ENCODE peak calls at places on chromosomes 6 and 20, in four cellular contexts. M, C, Q and H are unnamed samples.

GRCh38 chr6:12548526-12548925 is 168.0 kb upstream of the PHACTR1 start:
- DNase-seq in M (no peak), C (no peak), Q (peak; percentile 62), H (no peak)

GRCh38 chr6:78476561-78476960 is 390.8 kb upstream of the IRAK1BP1 start:
- DNase-seq in M (no peak), C (no peak), Q (no peak), H (no peak)

GRCh38 chr6:47680724-47681123 is 17.7 kb upstream of the ADGRF4 start:
- DNase-seq in M (no peak), C (no peak), Q (no peak), H (no peak)

GRCh38 chr20:59671661-59672471 is 67.5 kb downstream of the PHACTR3 start:
- DNase-seq in M (no peak), C (no peak), Q (no peak), H (no peak)

GRCh38 chr20:51767018-51767866 is 948 bp downstream of the ATP9A start:
- DNase-seq in M (peak; percentile 34), C (no peak), Q (peak; percentile 61), H (peak; percentile 24)

GRCh38 chr6:138222901-138223546 is 4.7 kb upstream of the PBOV1 start:
- DNase-seq in M (no peak), C (no peak), Q (no peak), H (no peak)

GRCh38 chr20:38635721-38636285 is 34.2 kb downstream of the ARHGAP40 start:
- DNase-seq in M (no peak), C (no peak), Q (peak; percentile 55), H (no peak)

GRCh38 chr6:87949194-87949593 is 98.4 kb upstream of the SPACA1 start:
- DNase-seq in M (no peak), C (no peak), Q (no peak), H (no peak)

GRCh38 chr20:62060631-62061541 is 4.8 kb downstream of the TAF4 start:
- DNase-seq in M (no peak), C (no peak), Q (no peak), H (no peak)

GRCh38 chr6:67792996-67793395 is 842.1 kb upstream of the ADGRB3 start:
- DNase-seq in M (no peak), C (no peak), Q (no peak), H (no peak)

GRCh38 chr20:62475819-62476073 is at the start of gene GATA5:
- DNase-seq in M (no peak), C (no peak), Q (no peak), H (no peak)

GRCh38 chr6:133083248-133083967 is 157.7 kb upstream of the EYA4 start:
- DNase-seq in M (no peak), C (no peak), Q (no peak), H (no peak)

GRCh38 chr20:41480054-41480770 is 113.6 kb upstream of the EMILIN3 start:
- DNase-seq in M (no peak), C (no peak), Q (no peak), H (no peak)

GRCh38 chr6:42296614-42297013 is 79.0 kb upstream of the MRPS10 start:
- DNase-seq in M (no peak), C (no peak), Q (no peak), H (no peak)

GRCh38 chr6:81166770-81167169 is 585.7 kb downstream of the TENT5A start:
- DNase-seq in M (no peak), C (no peak), Q (peak; percentile 75), H (no peak)

GRCh38 chr6:48835421-48835958 is 627.6 kb downstream of the MMUT start:
- DNase-seq in M (no peak), C (no peak), Q (no peak), H (no peak)

GRCh38 chr6:118712955-118713354 is 61.6 kb upstream of the CEP85L start:
- DNase-seq in M (no peak), C (no peak), Q (peak; percentile 80), H (no peak)

GRCh38 chr20:58868795-58869194 is 16.3 kb downstream of the GNAS start:
- DNase-seq in M (no peak), C (no peak), Q (no peak), H (no peak)

GRCh38 chr6:148157841-148158240 is 184.8 kb upstream of the SASH1 start:
- DNase-seq in M (no peak), C (no peak), Q (no peak), H (no peak)

GRCh38 chr20:24350923-24351368 is 118.5 kb upstream of the SYNDIG1 start:
- DNase-seq in M (no peak), C (no peak), Q (peak; percentile 71), H (no peak)

GRCh38 chr6:36067374-36068011 is 39.9 kb downstream of the MAPK14 start:
- DNase-seq in M (no peak), C (no peak), Q (peak; percentile 51), H (no peak)

GRCh38 chr20:33299111-33299603 is 16.1 kb downstream of the BPIFB1 start:
- DNase-seq in M (peak; percentile 81), C (no peak), Q (peak; percentile 63), H (peak; percentile 56)

GRCh38 chr6:328184-328670 is 35.9 kb downstream of the DUSP22 start:
- DNase-seq in M (peak; percentile 27), C (no peak), Q (peak; percentile 96), H (no peak)